ENCODE peak calls at places on chromosome 2, in seven cellular contexts. One of them, this sample, is unnamed.
A peak's percentile ranks its signal among the peaks of the same experiment; 100 is the strongest.

GRCh38 chr2:107542314-107542740 is 284.4 kb upstream of the RGPD4 start:
- DNase-seq in B cell: no peak
- DNase-seq in testis: no peak
- DNase-seq in A549: no peak
- DNase-seq in MCF 10A: no peak
- DNase-seq in fibroblast of the aortic adventitia: no peak
- DNase-seq in astrocyte of the cerebellum: no peak
- DNase-seq in this sample: no peak

GRCh38 chr2:219245148-219245898 is at the start of the genes GLB1L and STK16:
- DNase-seq in fibroblast of the aortic adventitia: peak; percentile 93
- DNase-seq in astrocyte of the cerebellum: peak; percentile 82
- DNase-seq in B cell: peak; percentile 93
- DNase-seq in MCF 10A: peak; percentile 87
- DNase-seq in testis: peak; percentile 94
- DNase-seq in A549: peak; percentile 94
- DNase-seq in this sample: peak; percentile 94

GRCh38 chr2:189440644-189440946 is 679 bp upstream of the WDR75 start:
- DNase-seq in fibroblast of the aortic adventitia: no peak
- DNase-seq in astrocyte of the cerebellum: no peak
- DNase-seq in testis: no peak
- DNase-seq in MCF 10A: no peak
- DNase-seq in A549: no peak
- DNase-seq in B cell: no peak
- DNase-seq in this sample: no peak

GRCh38 chr2:240329116-240329665 is 106.3 kb upstream of the GPC1 start:
- DNase-seq in fibroblast of the aortic adventitia: no peak
- DNase-seq in MCF 10A: no peak
- DNase-seq in astrocyte of the cerebellum: no peak
- DNase-seq in A549: no peak
- DNase-seq in testis: no peak
- DNase-seq in B cell: no peak
- DNase-seq in this sample: no peak

GRCh38 chr2:218896501-218897393 is 16.1 kb downstream of the WNT10A start:
- DNase-seq in B cell: peak; percentile 95
- DNase-seq in MCF 10A: peak; percentile 39
- DNase-seq in astrocyte of the cerebellum: no peak
- DNase-seq in A549: no peak
- DNase-seq in fibroblast of the aortic adventitia: no peak
- DNase-seq in testis: no peak
- DNase-seq in this sample: peak; percentile 79

GRCh38 chr2:173854141-173854540 is 111.0 kb downstream of the SP3 start:
- DNase-seq in A549: no peak
- DNase-seq in fibroblast of the aortic adventitia: no peak
- DNase-seq in MCF 10A: no peak
- DNase-seq in B cell: no peak
- DNase-seq in testis: no peak
- DNase-seq in astrocyte of the cerebellum: no peak
- DNase-seq in this sample: no peak

GRCh38 chr2:160332318-160332717 is 132.2 kb upstream of the ITGB6 start:
- DNase-seq in fibroblast of the aortic adventitia: peak; percentile 48
- DNase-seq in A549: no peak
- DNase-seq in testis: no peak
- DNase-seq in B cell: no peak
- DNase-seq in astrocyte of the cerebellum: no peak
- DNase-seq in MCF 10A: no peak
- DNase-seq in this sample: no peak

GRCh38 chr2:25373269-25373981 is 31.7 kb upstream of the DNMT3A start:
- DNase-seq in astrocyte of the cerebellum: no peak
- DNase-seq in A549: no peak
- DNase-seq in testis: no peak
- DNase-seq in MCF 10A: peak; percentile 69
- DNase-seq in fibroblast of the aortic adventitia: no peak
- DNase-seq in B cell: no peak
- DNase-seq in this sample: peak; percentile 23

GRCh38 chr2:26335231-26335630 is 10.7 kb upstream of the SELENOI start:
- DNase-seq in MCF 10A: no peak
- DNase-seq in A549: no peak
- DNase-seq in B cell: no peak
- DNase-seq in testis: no peak
- DNase-seq in fibroblast of the aortic adventitia: peak; percentile 20
- DNase-seq in astrocyte of the cerebellum: no peak
- DNase-seq in this sample: no peak

GRCh38 chr2:214782671-214783070 is 26.8 kb downstream of the BARD1 start:
- DNase-seq in testis: no peak
- DNase-seq in A549: no peak
- DNase-seq in fibroblast of the aortic adventitia: no peak
- DNase-seq in B cell: no peak
- DNase-seq in astrocyte of the cerebellum: no peak
- DNase-seq in MCF 10A: no peak
- DNase-seq in this sample: no peak

GRCh38 chr2:127081826-127082633 is 24.9 kb downstream of the BIN1 start:
- DNase-seq in testis: no peak
- DNase-seq in B cell: peak; percentile 93
- DNase-seq in MCF 10A: no peak
- DNase-seq in astrocyte of the cerebellum: no peak
- DNase-seq in A549: no peak
- DNase-seq in fibroblast of the aortic adventitia: no peak
- DNase-seq in this sample: no peak

GRCh38 chr2:237474511-237474911 is 12.5 kb upstream of the MLPH start:
- DNase-seq in A549: no peak
- DNase-seq in fibroblast of the aortic adventitia: no peak
- DNase-seq in astrocyte of the cerebellum: no peak
- DNase-seq in testis: no peak
- DNase-seq in MCF 10A: no peak
- DNase-seq in B cell: no peak
- DNase-seq in this sample: no peak

GRCh38 chr2:237473474-237474453 is 13.3 kb upstream of the MLPH start:
- DNase-seq in fibroblast of the aortic adventitia: no peak
- DNase-seq in B cell: no peak
- DNase-seq in astrocyte of the cerebellum: peak; percentile 80
- DNase-seq in testis: no peak
- DNase-seq in A549: no peak
- DNase-seq in MCF 10A: peak; percentile 35
- DNase-seq in this sample: no peak

GRCh38 chr2:237478095-237478494 is 9.0 kb upstream of the MLPH start:
- DNase-seq in MCF 10A: no peak
- DNase-seq in B cell: no peak
- DNase-seq in fibroblast of the aortic adventitia: no peak
- DNase-seq in astrocyte of the cerebellum: no peak
- DNase-seq in testis: no peak
- DNase-seq in A549: no peak
- DNase-seq in this sample: no peak

GRCh38 chr2:237474931-237475703 is 11.9 kb upstream of the MLPH start:
- DNase-seq in fibroblast of the aortic adventitia: peak; percentile 71
- DNase-seq in astrocyte of the cerebellum: no peak
- DNase-seq in MCF 10A: peak; percentile 65
- DNase-seq in B cell: peak; percentile 95
- DNase-seq in A549: peak; percentile 85
- DNase-seq in testis: peak; percentile 91
- DNase-seq in this sample: peak; percentile 86

GRCh38 chr2:237475704-237476107 is 11.3 kb upstream of the MLPH start:
- DNase-seq in MCF 10A: peak; percentile 60
- DNase-seq in fibroblast of the aortic adventitia: peak; percentile 36
- DNase-seq in A549: peak; percentile 76
- DNase-seq in B cell: peak; percentile 50
- DNase-seq in astrocyte of the cerebellum: no peak
- DNase-seq in testis: no peak
- DNase-seq in this sample: peak; percentile 34
- TF ChIP-seq CTCF in MCF 10A: no peak
- TF ChIP-seq CTCF in fibroblast of the aortic adventitia: no peak
- TF ChIP-seq CTCF in A549: no peak
- TF ChIP-seq CTCF in B cell: peak; percentile 47
- TF ChIP-seq CTCF in astrocyte of the cerebellum: no peak
- TF ChIP-seq CTCF in testis: no peak
- TF ChIP-seq CTCF in this sample: no peak

DNA sequence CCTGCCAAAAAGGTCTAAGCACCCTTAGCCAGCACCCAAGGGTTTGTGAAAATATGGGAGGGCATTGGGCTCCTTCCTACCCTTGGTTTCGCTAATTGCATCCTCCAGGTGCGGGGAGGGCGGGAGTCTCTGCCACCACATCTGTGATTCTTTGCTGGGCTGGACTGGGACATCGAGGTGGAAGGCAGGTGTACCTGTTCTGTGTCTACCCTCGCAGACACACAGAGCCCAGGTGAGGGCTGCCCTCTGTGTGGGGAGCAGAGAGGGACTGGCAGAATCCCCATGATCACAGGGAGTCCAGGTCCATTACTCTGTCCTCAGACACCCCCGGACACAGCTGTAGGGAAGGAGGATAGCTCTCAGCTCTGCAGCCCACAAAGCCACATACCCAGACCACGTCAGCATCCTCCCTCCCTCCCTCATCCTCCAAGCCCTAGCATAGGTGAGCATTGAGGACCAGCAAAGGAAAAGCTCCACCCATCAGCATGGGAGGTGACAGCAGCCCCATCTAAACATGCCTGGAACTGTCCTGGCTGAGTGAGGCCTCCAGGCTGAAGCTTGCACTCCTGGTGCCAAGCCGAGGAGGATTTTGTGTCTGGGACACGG is 49.8 kb downstream of the PLB1 start:
- DNase-seq in astrocyte of the cerebellum: no peak
- DNase-seq in testis: no peak
- DNase-seq in fibroblast of the aortic adventitia: no peak
- DNase-seq in MCF 10A: no peak
- DNase-seq in A549: no peak
- DNase-seq in B cell: no peak
- DNase-seq in this sample: no peak
- TF ChIP-seq CTCF in astrocyte of the cerebellum: no peak
- TF ChIP-seq CTCF in testis: no peak
- TF ChIP-seq CTCF in fibroblast of the aortic adventitia: no peak
- TF ChIP-seq CTCF in MCF 10A: no peak
- TF ChIP-seq CTCF in A549: no peak
- TF ChIP-seq CTCF in B cell: no peak
- TF ChIP-seq CTCF in this sample: no peak

GRCh38 chr2:7449287-7449686 is 532.1 kb downstream of the RNF144A start:
- DNase-seq in testis: no peak
- DNase-seq in A549: no peak
- DNase-seq in MCF 10A: no peak
- DNase-seq in astrocyte of the cerebellum: no peak
- DNase-seq in B cell: no peak
- DNase-seq in fibroblast of the aortic adventitia: no peak
- DNase-seq in this sample: no peak
- TF ChIP-seq CTCF in testis: no peak
- TF ChIP-seq CTCF in A549: no peak
- TF ChIP-seq CTCF in MCF 10A: no peak
- TF ChIP-seq CTCF in astrocyte of the cerebellum: no peak
- TF ChIP-seq CTCF in B cell: no peak
- TF ChIP-seq CTCF in fibroblast of the aortic adventitia: no peak
- TF ChIP-seq CTCF in this sample: no peak

DNA sequence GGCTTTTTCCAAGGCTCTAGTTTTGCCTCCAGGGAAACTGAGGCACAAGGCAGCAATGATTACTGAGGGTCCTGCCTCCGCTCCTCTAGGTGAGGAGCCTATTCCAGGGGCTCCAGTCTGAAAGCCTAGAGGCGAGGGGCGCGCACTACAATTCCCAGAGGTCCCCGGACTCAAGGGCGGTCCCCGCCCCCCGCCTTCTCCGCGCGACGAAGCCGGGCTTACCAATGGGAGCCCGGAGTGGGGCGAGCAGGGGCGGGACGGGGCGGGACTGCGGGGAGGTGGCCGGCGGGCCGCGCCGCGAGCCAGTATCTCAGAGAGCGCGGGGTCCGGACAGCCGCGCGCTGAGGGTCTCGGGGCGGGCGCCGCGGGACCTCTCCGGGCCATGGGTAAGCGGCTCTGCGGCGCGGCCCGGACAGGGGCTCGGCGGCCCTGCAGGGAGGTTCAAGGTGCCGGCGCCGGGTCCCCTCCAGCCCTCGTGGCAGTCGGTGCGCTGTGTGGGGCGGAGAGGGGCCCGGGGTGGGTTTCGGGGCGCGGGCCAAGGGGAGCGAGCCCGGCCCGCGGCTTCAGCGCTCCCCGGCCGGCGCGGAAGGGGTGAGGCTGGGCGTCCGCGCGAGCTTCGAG is at the start of gene ARID5A:
- DNase-seq in fibroblast of the aortic adventitia: peak; percentile 74
- DNase-seq in MCF 10A: peak; percentile 82
- DNase-seq in A549: peak; percentile 84
- DNase-seq in testis: peak; percentile 97
- DNase-seq in astrocyte of the cerebellum: peak; percentile 58
- DNase-seq in B cell: peak; percentile 96
- DNase-seq in this sample: peak; percentile 92
- TF ChIP-seq CTCF in fibroblast of the aortic adventitia: peak; percentile 49
- TF ChIP-seq CTCF in MCF 10A: no peak
- TF ChIP-seq CTCF in A549: no peak
- TF ChIP-seq CTCF in testis: peak; percentile 66
- TF ChIP-seq CTCF in astrocyte of the cerebellum: peak; percentile 29
- TF ChIP-seq CTCF in B cell: peak; percentile 45
- TF ChIP-seq CTCF in this sample: peak; percentile 73

DNA sequence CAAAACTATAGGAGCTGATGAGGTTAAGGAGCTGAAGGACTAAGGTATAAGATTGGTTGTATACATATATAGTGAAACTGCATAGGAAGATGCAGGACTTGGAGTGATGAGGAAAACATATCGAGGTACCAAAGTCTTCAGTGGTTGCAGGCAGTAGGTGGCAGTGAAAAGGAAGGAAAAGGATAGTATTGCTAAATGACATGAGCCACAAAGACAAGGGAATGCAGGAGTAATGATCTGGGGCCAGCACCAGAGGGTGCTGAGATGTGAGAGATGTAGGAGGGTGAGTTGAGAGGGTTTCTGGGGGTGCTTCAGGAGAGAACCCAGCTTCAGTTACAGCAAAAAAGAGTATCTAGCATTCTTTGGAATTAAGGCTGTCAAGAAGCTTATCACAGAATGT is 172.2 kb upstream of the MYO3B start:
- DNase-seq in MCF 10A: peak; percentile 2
- DNase-seq in A549: peak; percentile 16
- DNase-seq in astrocyte of the cerebellum: no peak
- DNase-seq in testis: no peak
- DNase-seq in fibroblast of the aortic adventitia: no peak
- DNase-seq in B cell: no peak
- DNase-seq in this sample: no peak
- TF ChIP-seq CTCF in MCF 10A: no peak
- TF ChIP-seq CTCF in A549: no peak
- TF ChIP-seq CTCF in astrocyte of the cerebellum: no peak
- TF ChIP-seq CTCF in testis: no peak
- TF ChIP-seq CTCF in fibroblast of the aortic adventitia: no peak
- TF ChIP-seq CTCF in B cell: no peak
- TF ChIP-seq CTCF in this sample: no peak

GRCh38 chr2:40155728-40156127 is 296.2 kb downstream of the SLC8A1 start:
- DNase-seq in testis: no peak
- DNase-seq in A549: no peak
- DNase-seq in astrocyte of the cerebellum: no peak
- DNase-seq in fibroblast of the aortic adventitia: peak; percentile 18
- DNase-seq in B cell: no peak
- DNase-seq in MCF 10A: no peak
- DNase-seq in this sample: no peak
- TF ChIP-seq CTCF in testis: no peak
- TF ChIP-seq CTCF in A549: no peak
- TF ChIP-seq CTCF in astrocyte of the cerebellum: no peak
- TF ChIP-seq CTCF in fibroblast of the aortic adventitia: no peak
- TF ChIP-seq CTCF in B cell: no peak
- TF ChIP-seq CTCF in MCF 10A: no peak
- TF ChIP-seq CTCF in this sample: no peak

This sample was measured in Calu3.